ENCODE peak calls at places on chromosomes 2 and 18, in ten cellular contexts. X is NCI-H345; H is pancreas; F is HCT116; Y is A172; O is GM18507; T is RPMI8226; C is stimulated activated CD8-positive, alpha-beta memory T cell treated with anti-CD3 and anti-CD28 coated beads, Interleukin-12 subunit alpha, Interleukin-12 subunit beta, amount 100 ng/mL, for 1 hour; S is fibroblast of the conjunctiva; Q is fibroblast of pulmonary artery. V is an unnamed sample.
A peak's percentile ranks its signal among the peaks of the same experiment; 100 is the strongest.

GRCh38 chr2:237861-238260 is 26.0 kb downstream of the SH3YL1 start:
- DNase-seq in H (no peak), F (no peak), Q (no peak), X (no peak), Y (no peak), T (no peak), S (no peak), C (no peak), O (no peak), V (no peak)

GRCh38 chr2:23221901-23222300 is 163.1 kb upstream of the KLHL29 start:
- DNase-seq in X (no peak), S (no peak), F (no peak), Q (no peak), C (no peak), O (no peak), Y (no peak), T (no peak), H (no peak), V (no peak)

GRCh38 chr18:77635858-77636257 is 386.2 kb downstream of the GALR1 start:
- DNase-seq in F (no peak), O (no peak), T (no peak), Q (no peak), X (no peak), H (no peak), C (no peak), Y (no peak), S (no peak), V (no peak)

GRCh38 chr2:239750929-239751718 is 274.0 kb downstream of the NDUFA10 start:
- DNase-seq in T (no peak), C (no peak), Q (no peak), H (no peak), F (no peak), Y (no peak), S (no peak), O (no peak), X (no peak), V (no peak)

GRCh38 chr2:18516112-18516511 is 44.3 kb downstream of the RDH14 start:
- DNase-seq in C (no peak), X (no peak), T (no peak), Q (peak; percentile 34), F (no peak), S (no peak), H (no peak), O (no peak), Y (peak; percentile 65), V (no peak)

GRCh38 chr2:218908721-218909619 is 28.3 kb downstream of the WNT10A start:
- DNase-seq in Q (peak; percentile 85), Y (peak; percentile 87), X (peak; percentile 95), H (peak; percentile 91), C (peak; percentile 80), S (peak; percentile 72), O (peak; percentile 87), F (peak; percentile 78), T (peak; percentile 88), V (peak; percentile 94)

GRCh38 chr18:8080092-8080491 is 513.0 kb downstream of the PTPRM start:
- DNase-seq in S (no peak), F (no peak), H (no peak), C (no peak), Q (no peak), X (no peak), O (no peak), Y (no peak), T (no peak), V (no peak)

GRCh38 chr2:191846787-191847620 is at the start of gene CAVIN2:
- DNase-seq in T (peak; percentile 19), F (no peak), X (peak; percentile 4), H (no peak), C (no peak), O (no peak), S (peak; percentile 93), Q (peak; percentile 91), Y (peak; percentile 87), V (peak; percentile 57)

GRCh38 chr2:222399038-222399783 is 25.1 kb upstream of the SGPP2 start:
- DNase-seq in F (no peak), S (no peak), C (no peak), T (no peak), Q (no peak), Y (no peak), H (no peak), X (peak; percentile 88), O (no peak), V (no peak)

GRCh38 chr2:240244543-240244942 is 104.1 kb upstream of the OTOS start:
- DNase-seq in X (no peak), Q (no peak), T (no peak), C (no peak), H (no peak), O (no peak), F (no peak), Y (no peak), S (no peak), V (no peak)

GRCh38 chr2:74843371-74844298 is 9.7 kb downstream of the HK2 start:
- DNase-seq in Y (peak; percentile 81), Q (peak; percentile 87), T (peak; percentile 71), F (no peak), S (peak; percentile 80), O (peak; percentile 29), H (no peak), C (no peak), X (no peak), V (no peak)

GRCh38 chr18:57390044-57390443 is 37.7 kb downstream of the ST8SIA3 start:
- DNase-seq in C (no peak), O (no peak), X (no peak), T (no peak), S (no peak), H (no peak), F (no peak), Y (no peak), Q (no peak), V (no peak)

GRCh38 chr2:95719473-95720060 is 127.8 kb downstream of the TRIM43 start:
- DNase-seq in X (no peak), O (no peak), C (no peak), S (no peak), H (no peak), F (no peak), Q (no peak), Y (no peak), T (no peak), V (no peak)

GRCh38 chr2:16155351-16156145 is 215.2 kb downstream of the MYCN start:
- DNase-seq in O (no peak), H (no peak), X (no peak), Q (no peak), S (no peak), F (no peak), C (no peak), T (no peak), Y (no peak), V (no peak)

GRCh38 chr2:230953843-230954242 is 28.8 kb upstream of the GPR55 start:
- DNase-seq in S (no peak), H (no peak), T (peak; percentile 28), Q (no peak), X (no peak), C (no peak), F (no peak), O (no peak), Y (no peak), V (no peak)

GRCh38 chr2:14182227-14182946 is 450.1 kb upstream of the LRATD1 start:
- DNase-seq in S (no peak), Q (no peak), X (no peak), H (peak; percentile 11), O (no peak), Y (peak; percentile 11), T (no peak), F (no peak), C (no peak), V (no peak)

GRCh38 chr2:64982311-64982857 is 6.8 kb upstream of the SLC1A4 start:
- DNase-seq in Y (no peak), C (no peak), S (no peak), F (no peak), T (no peak), X (no peak), H (no peak), O (no peak), Q (no peak), V (no peak)

GRCh38 chr2:100731535-100731981 is 88.4 kb upstream of the NPAS2 start:
- DNase-seq in Y (peak; percentile 57), S (peak; percentile 57), F (no peak), O (no peak), H (no peak), X (no peak), Q (peak; percentile 82), C (no peak), T (no peak), V (no peak)